ENCODE peak calls at places on chromosomes 2 and 18, in seven cellular contexts. S is chondrocyte, B is fibroblast of pulmonary artery, J is endothelial cell, W is BJ, Z is lower leg skin, L is lower lobe of right lung. A is an unnamed sample.

GRCh38 chr18:56139792-56140254 is 498.6 kb downstream of the TXNL1 start:
- DNase-seq in L (no peak), B (peak; percentile 46), Z (no peak), J (no peak), W (peak; percentile 65), S (no peak), A (no peak)

GRCh38 chr2:50777954-50778353 is 254.0 kb downstream of the NRXN1 start:
- DNase-seq in B (no peak), Z (no peak), J (no peak), L (no peak), S (no peak), W (no peak), A (no peak)

GRCh38 chr2:231519975-231520555 is 10.2 kb downstream of the NMUR1 start:
- DNase-seq in B (no peak), W (no peak), L (no peak), J (no peak), S (no peak), Z (no peak), A (no peak)

GRCh38 chr2:219289537-219290361 is 10.6 kb downstream of the DNAJB2 start:
- DNase-seq in B (peak; percentile 98), W (peak; percentile 74), L (no peak), Z (no peak), J (no peak), S (peak; percentile 95), A (no peak)

GRCh38 chr2:106541333-106541732 is 54.2 kb downstream of the CD8B2 start:
- DNase-seq in W (no peak), S (no peak), Z (no peak), J (no peak), L (no peak), B (no peak), A (no peak)

GRCh38 chr18:6270791-6271216 is 143.9 kb downstream of the L3MBTL4 start:
- DNase-seq in W (no peak), L (no peak), S (no peak), B (no peak), J (no peak), Z (no peak), A (no peak)

GRCh38 chr2:101766871-101767739 is 69.6 kb downstream of the MAP4K4 start:
- DNase-seq in W (peak; percentile 89), B (peak; percentile 92), J (no peak), S (no peak), Z (no peak), L (no peak), A (no peak)

GRCh38 chr18:62196978-62197377 is 9.9 kb downstream of the RELCH start:
- DNase-seq in W (no peak), B (no peak), Z (no peak), S (no peak), J (no peak), L (no peak), A (no peak)

GRCh38 chr2:101124061-101124460 is 27.1 kb downstream of the TBC1D8 start:
- DNase-seq in B (peak; percentile 27), J (no peak), L (no peak), W (no peak), S (no peak), Z (no peak), A (no peak)

GRCh38 chr2:223598994-223599645 is 3.0 kb downstream of the SCG2 start:
- DNase-seq in W (peak; percentile 52), J (no peak), S (no peak), L (no peak), Z (no peak), B (peak; percentile 85), A (no peak)

GRCh38 chr2:163664610-163665009 is 71.2 kb downstream of the FIGN start:
- DNase-seq in Z (no peak), L (no peak), B (peak; percentile 80), W (peak; percentile 60), J (no peak), S (no peak), A (no peak)

GRCh38 chr2:217193431-217194075 is 333.7 kb upstream of the TNP1 start:
- DNase-seq in S (no peak), B (no peak), W (no peak), J (no peak), Z (no peak), L (no peak), A (no peak)

GRCh38 chr18:45267622-45268021 is 347.7 kb upstream of the SLC14A2 start:
- DNase-seq in J (no peak), L (no peak), W (no peak), B (no peak), S (no peak), Z (no peak), A (no peak)

GRCh38 chr2:47069628-47070154 is 85.4 kb downstream of the STPG4 start:
- DNase-seq in L (peak; percentile 82), Z (peak; percentile 84), B (peak; percentile 74), W (peak; percentile 86), J (no peak), S (peak; percentile 76), A (no peak)

GRCh38 chr2:72159211-72159610 is 11.5 kb upstream of the CYP26B1 start:
- DNase-seq in B (no peak), S (no peak), Z (no peak), L (no peak), W (no peak), J (no peak), A (no peak)

DNA sequence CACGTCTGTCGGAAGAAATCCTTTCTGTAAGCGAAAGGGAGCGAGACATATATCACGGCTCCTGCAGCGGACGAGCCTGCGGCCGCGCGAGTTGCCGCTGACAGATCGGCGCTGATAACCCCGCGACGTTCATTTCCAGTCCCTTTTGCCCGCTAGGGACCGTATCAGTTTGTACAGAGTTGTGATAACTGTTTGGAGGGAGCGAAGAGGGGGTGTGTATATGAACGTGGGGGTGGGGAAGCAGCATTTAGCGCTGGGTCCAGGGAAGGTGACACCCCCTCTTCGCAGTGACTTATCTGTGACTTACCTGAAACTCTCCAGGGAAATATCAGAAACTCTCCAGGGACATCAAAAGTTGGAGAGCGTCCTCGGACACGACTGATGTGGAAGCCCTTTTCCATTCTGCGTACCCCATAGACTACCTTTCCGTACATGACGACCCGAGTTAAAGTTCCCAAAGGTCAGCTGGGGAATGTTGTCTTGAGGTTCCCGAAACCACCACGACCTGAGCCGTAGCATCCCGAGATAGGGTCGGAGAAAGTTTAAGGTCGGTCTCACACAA is 948 bp upstream of the GATA6 start:
- DNase-seq in B (peak; percentile 29), L (no peak), J (peak; percentile 56), W (no peak), Z (no peak), S (no peak), A (no peak)
- TF ChIP-seq CTCF in B (peak; percentile 6), L (no peak), J (no peak), W (peak; percentile 11), Z (no peak), S (no peak), A (no peak)

GRCh38 chr2:233674314-233674713 is 2.6 kb downstream of the UGT1A9 start:
- DNase-seq in S (no peak), Z (no peak), J (no peak), B (no peak), L (no peak), W (no peak), A (no peak)
- TF ChIP-seq CTCF in S (no peak), Z (no peak), J (no peak), B (no peak), L (no peak), W (no peak), A (no peak)

DNA sequence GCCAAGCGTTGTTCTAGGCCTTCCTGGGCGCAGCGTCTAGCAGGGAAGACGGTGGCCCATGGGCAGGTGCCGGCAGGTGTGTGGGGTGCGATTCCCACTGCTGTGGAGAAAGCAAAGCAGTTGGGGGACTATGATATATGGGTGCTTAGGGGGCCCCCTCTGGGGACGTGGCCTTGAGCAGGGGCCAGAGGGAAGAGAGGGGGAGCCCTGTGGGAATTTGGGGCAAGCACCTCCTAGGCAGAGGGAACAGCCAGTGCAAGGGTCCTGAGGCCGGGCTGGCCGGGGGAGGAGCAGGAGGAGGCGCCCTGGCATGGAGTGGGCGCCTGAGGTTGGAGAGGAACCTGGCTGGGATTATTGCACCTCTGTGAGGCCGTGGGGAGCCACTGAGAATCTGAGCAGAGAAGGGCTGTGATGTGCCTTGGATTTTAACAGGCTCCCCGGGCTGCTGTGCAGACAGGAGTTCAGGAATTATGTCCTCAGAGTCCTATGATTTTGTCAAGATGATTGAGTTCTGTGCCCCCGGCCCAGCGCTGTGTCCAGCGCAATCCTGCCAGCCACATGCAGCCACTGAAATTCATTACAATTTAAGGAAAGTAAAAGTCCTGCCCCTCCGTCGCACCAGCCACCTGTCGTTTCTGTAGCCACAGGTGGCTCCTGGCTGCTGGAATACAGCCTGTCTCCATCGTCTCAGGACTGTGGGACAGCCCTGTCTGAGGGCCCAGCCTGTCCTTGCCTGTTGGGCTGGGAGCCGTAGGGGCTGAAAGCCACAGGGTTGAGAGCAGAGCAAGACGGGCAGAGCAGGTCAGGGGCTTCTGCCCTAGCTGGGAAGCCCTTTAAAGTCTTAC is 9.1 kb upstream of the KLHL30 start:
- DNase-seq in W (no peak), B (no peak), L (peak; percentile 28), J (no peak), Z (no peak), S (peak; percentile 65), A (no peak)
- TF ChIP-seq CTCF in W (no peak), B (no peak), L (no peak), J (no peak), Z (no peak), S (no peak), A (no peak)

GRCh38 chr18:26863122-26863879 is 2.2 kb downstream of the AQP4 start:
- DNase-seq in B (no peak), Z (peak; percentile 24), L (peak; percentile 91), S (no peak), W (no peak), J (peak; percentile 36), A (no peak)
- TF ChIP-seq CTCF in B (no peak), Z (no peak), L (no peak), S (no peak), W (no peak), J (no peak), A (no peak)

DNA sequence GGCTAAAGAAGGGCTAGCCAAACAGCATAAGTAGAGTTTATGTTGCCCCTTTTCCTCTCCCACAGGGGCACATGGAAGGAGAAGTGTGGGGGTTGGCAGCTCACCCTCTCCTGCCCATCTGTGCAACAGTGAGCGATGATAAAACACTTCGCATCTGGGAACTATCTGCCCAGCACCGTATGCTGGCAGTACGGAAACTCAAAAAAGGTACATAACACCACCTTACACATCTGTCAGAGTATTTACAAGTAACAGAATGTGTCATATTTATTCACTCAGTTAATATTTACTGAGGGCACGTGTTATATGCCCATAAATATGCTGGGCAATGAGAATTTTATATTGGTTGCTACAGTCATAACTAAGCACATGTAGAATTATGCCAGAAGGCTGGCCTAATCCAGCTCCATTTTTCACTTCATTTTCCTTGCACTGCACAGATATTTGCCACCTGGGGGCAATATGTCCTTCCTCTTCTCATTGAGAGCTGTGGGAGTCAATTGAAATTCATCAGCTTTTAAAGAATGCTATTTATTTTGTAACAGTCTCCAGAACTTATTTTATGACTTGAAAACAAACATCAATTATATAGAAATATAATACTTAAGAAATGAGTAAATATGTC is 150.6 kb downstream of the RTN4 start:
- DNase-seq in L (no peak), Z (no peak), J (no peak), B (peak; percentile 79), S (no peak), W (no peak), A (no peak)
- TF ChIP-seq CTCF in L (peak; percentile 62), Z (no peak), J (no peak), B (peak; percentile 70), S (peak; percentile 92), W (peak; percentile 70), A (no peak)

DNA sequence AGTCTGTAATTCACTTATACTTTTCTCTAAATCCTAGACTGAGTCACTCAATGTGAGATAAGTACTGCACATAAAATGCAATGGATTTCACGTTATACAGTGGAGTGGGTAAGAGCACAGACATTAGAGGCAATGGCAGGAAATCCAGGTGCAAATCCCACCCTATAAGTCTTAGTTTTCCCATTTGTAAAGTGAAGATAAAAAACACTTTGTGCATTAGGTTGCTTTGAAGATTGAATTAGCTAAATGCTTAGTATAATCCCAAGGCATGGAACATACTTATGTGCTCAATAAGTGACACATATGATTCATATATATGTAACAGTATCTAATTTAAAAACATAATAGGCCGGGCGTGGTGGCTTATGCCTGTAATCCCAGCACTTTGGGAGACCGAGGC is 10.5 kb downstream of the ACTG2 start:
- DNase-seq in W (no peak), J (no peak), Z (no peak), S (no peak), L (no peak), B (no peak), A (no peak)
- TF ChIP-seq CTCF in W (no peak), J (no peak), Z (no peak), S (no peak), L (no peak), B (no peak), A (no peak)

A was measured in activated B cell treated with CpG ODN at 0.5 μM for 24 hours.